ENCODE peak calls at places on chromosomes 16 and 17, in eight cellular contexts. K is stromal cell of bone marrow; B is heart left ventricle; H is stimulated activated CD8-positive, alpha-beta memory T cell treated with anti-CD3 and anti-CD28 coated beads, Interleukin-7, amount 100 ng/mL, for 1 hour; C is ACHN; J is cardiac muscle cell; O is mesenchymal stem cell; Z is HL-60. Y is an unnamed sample.

GRCh38 chr16:20910781-20911321 is 10.3 kb downstream of the LYRM1 start:
- DNase-seq in K (peak), B (no peak), H (no peak), C (peak), J (peak), O (peak), Z (peak), Y (no peak)

GRCh38 chr16:70804729-70805169 is 3.8 kb upstream of the VAC14 start:
- DNase-seq in K (no peak), B (no peak), H (no peak), C (peak), J (no peak), O (no peak), Z (no peak), Y (peak)

GRCh38 chr16:67116388-67117311 is 6.9 kb downstream of the PHAF1 start:
- DNase-seq in K (no peak), B (no peak), H (no peak), C (no peak), J (peak), O (peak), Z (peak), Y (no peak)

GRCh38 chr16:87350681-87351319 is 32.8 kb downstream of the FBXO31 start:
- DNase-seq in K (peak), B (no peak), H (no peak), C (no peak), J (peak), O (peak), Z (no peak), Y (no peak)

GRCh38 chr17:74199306-74200092 is 4.0 kb upstream of the RPL38 start:
- DNase-seq in K (no peak), B (peak), H (peak), C (peak), J (peak), O (peak), Z (peak), Y (peak)

GRCh38 chr17:81711814-81712467 is at the start of gene SLC25A10:
- DNase-seq in K (no peak), B (peak), H (peak), C (peak), J (peak), O (peak), Z (peak), Y (peak)

GRCh38 chr16:57830890-57831484 is 28.7 kb upstream of the KIFC3 start:
- DNase-seq in K (no peak), B (no peak), H (no peak), C (no peak), J (no peak), O (no peak), Z (no peak), Y (no peak)

GRCh38 chr16:81261049-81261648 is 22.7 kb downstream of the BCO1 start:
- DNase-seq in K (no peak), B (no peak), H (no peak), C (peak), J (peak), O (no peak), Z (no peak), Y (peak)

GRCh38 chr17:69763503-69763902 is 311.5 kb upstream of the KCNJ16 start:
- DNase-seq in K (no peak), B (no peak), H (no peak), C (peak), J (peak), O (peak), Z (no peak), Y (peak)

GRCh38 chr17:55770220-55770870 is 19.5 kb downstream of the PCTP start:
- DNase-seq in K (peak), B (no peak), H (no peak), C (peak), J (peak), O (peak), Z (no peak), Y (no peak)

GRCh38 chr17:78484300-78485159 is 92.7 kb downstream of the DNAH17 start:
- DNase-seq in K (no peak), B (no peak), H (peak), C (no peak), J (peak), O (peak), Z (no peak), Y (peak)

GRCh38 chr16:87076950-87077749 is 240.0 kb downstream of the C16orf95 start:
- DNase-seq in K (no peak), B (no peak), H (no peak), C (peak), J (peak), O (peak), Z (peak), Y (peak)

GRCh38 chr17:28743243-28744103 is at the start of gene TRAF4:
- DNase-seq in K (peak), B (peak), H (peak), C (peak), J (peak), O (peak), Z (peak), Y (peak)

GRCh38 chr16:65667013-65667578 is 545.2 kb upstream of the CDH11 start:
- DNase-seq in K (no peak), B (no peak), H (no peak), C (no peak), J (peak), O (peak), Z (no peak), Y (peak)

GRCh38 chr16:86026916-86027315 is 128.0 kb downstream of the IRF8 start:
- DNase-seq in K (no peak), B (no peak), H (no peak), C (no peak), J (no peak), O (no peak), Z (no peak), Y (no peak)

GRCh38 chr17:82457071-82457789 is 1.3 kb upstream of the NARF start:
- DNase-seq in K (no peak), B (no peak), H (no peak), C (no peak), J (peak), O (peak), Z (peak), Y (peak)

GRCh38 chr16:78303946-78304345 is 204.5 kb downstream of the WWOX start:
- DNase-seq in K (peak), B (no peak), H (no peak), C (no peak), J (no peak), O (peak), Z (no peak), Y (no peak)

GRCh38 chr16:609316-609715 is 19.4 kb downstream of the RAB40C start:
- DNase-seq in K (no peak), B (no peak), H (no peak), C (no peak), J (no peak), O (no peak), Z (no peak), Y (no peak)

GRCh38 chr17:7750321-7750821 is 32.8 kb downstream of the DNAH2 start:
- DNase-seq in K (peak), B (no peak), H (no peak), C (peak), J (peak), O (peak), Z (no peak), Y (no peak)

GRCh38 chr17:30545024-30545423 is 67.8 kb downstream of the GOSR1 start:
- DNase-seq in K (no peak), B (no peak), H (no peak), C (no peak), J (peak), O (no peak), Z (peak), Y (no peak)

GRCh38 chr17:77446959-77447634 is 306.3 kb downstream of the SEC14L1 start:
- DNase-seq in K (no peak), B (no peak), H (no peak), C (no peak), J (no peak), O (no peak), Z (no peak), Y (no peak)

GRCh38 chr16:22635345-22635744 is 124.7 kb downstream of the NPIPB5 start:
- DNase-seq in K (no peak), B (no peak), H (no peak), C (no peak), J (no peak), O (no peak), Z (no peak), Y (no peak)

GRCh38 chr17:77098884-77099545 is 41.8 kb upstream of the SEC14L1 start:
- DNase-seq in K (peak), B (no peak), H (no peak), C (no peak), J (peak), O (peak), Z (peak), Y (no peak)

GRCh38 chr16:57608462-57609113 is 19.8 kb upstream of the ADGRG1 start:
- DNase-seq in K (no peak), B (no peak), H (no peak), C (no peak), J (no peak), O (no peak), Z (no peak), Y (peak)

GRCh38 chr17:73624496-73624988 is 19.7 kb downstream of the SDK2 start:
- DNase-seq in K (no peak), B (peak), H (no peak), C (no peak), J (no peak), O (no peak), Z (no peak), Y (no peak)

GRCh38 chr17:50817142-50817751 is 18.1 kb upstream of the WFIKKN2 start:
- DNase-seq in K (no peak), B (no peak), H (peak), C (peak), J (peak), O (peak), Z (no peak), Y (peak)

GRCh38 chr17:17400070-17400469 is 76.7 kb upstream of the MED9 start:
- DNase-seq in K (no peak), B (peak), H (no peak), C (no peak), J (no peak), O (no peak), Z (no peak), Y (no peak)

GRCh38 chr16:69680358-69680757 is 46.0 kb downstream of the NQO1 start:
- DNase-seq in K (no peak), B (no peak), H (no peak), C (no peak), J (no peak), O (no peak), Z (no peak), Y (no peak)

GRCh38 chr17:34424814-34425490 is 61.9 kb upstream of the CCL1 start:
- DNase-seq in K (no peak), B (no peak), H (no peak), C (no peak), J (no peak), O (no peak), Z (no peak), Y (peak)

GRCh38 chr17:62049299-62049698 is 15.8 kb downstream of the MED13 start:
- DNase-seq in K (no peak), B (no peak), H (no peak), C (no peak), J (no peak), O (no peak), Z (no peak), Y (no peak)

GRCh38 chr17:37386462-37386861 is 10.7 kb downstream of the C17orf78 start:
- DNase-seq in K (no peak), B (no peak), H (no peak), C (no peak), J (no peak), O (no peak), Z (no peak), Y (no peak)

GRCh38 chr17:78529871-78530670 is 47.1 kb downstream of the DNAH17 start:
- DNase-seq in K (no peak), B (no peak), H (no peak), C (no peak), J (no peak), O (no peak), Z (no peak), Y (peak)

GRCh38 chr16:12901597-12902436 is at the start of gene SHISA9:
- DNase-seq in K (no peak), B (no peak), H (no peak), C (peak), J (no peak), O (no peak), Z (no peak), Y (peak)

GRCh38 chr16:55273959-55274358 is 50.0 kb upstream of the IRX6 start:
- DNase-seq in K (no peak), B (no peak), H (no peak), C (no peak), J (no peak), O (no peak), Z (no peak), Y (no peak)

GRCh38 chr16:58471209-58471975 is 28.6 kb upstream of the NDRG4 start:
- DNase-seq in K (no peak), B (no peak), H (no peak), C (no peak), J (no peak), O (no peak), Z (no peak), Y (peak)

GRCh38 chr17:77769215-77769614 is 189.3 kb upstream of the TNRC6C start:
- DNase-seq in K (no peak), B (no peak), H (no peak), C (no peak), J (no peak), O (no peak), Z (no peak), Y (no peak)

GRCh38 chr17:82864721-82865240 is 25.0 kb upstream of the ZNF750 start:
- DNase-seq in K (no peak), B (no peak), H (no peak), C (no peak), J (no peak), O (no peak), Z (no peak), Y (no peak)

GRCh38 chr16:6827272-6827671 is 505.4 kb upstream of the RBFOX1 start:
- DNase-seq in K (no peak), B (no peak), H (no peak), C (no peak), J (no peak), O (no peak), Z (peak), Y (no peak)

GRCh38 chr17:81553616-81554181 is 1.5 kb upstream of the FAAP100 start:
- DNase-seq in K (peak), B (peak), H (no peak), C (peak), J (peak), O (peak), Z (peak), Y (no peak)